ENCODE peak calls at places on chromosomes 12 and 14, in five cellular contexts. M is progenitor cell of endocrine pancreas; Y is Calu3; W is head of caudate nucleus; Q is activated effector memory CD4-positive, alpha-beta T cell treated with anti-CD3 and anti-CD28 coated beads, Interleukin-2, amount 50 U/mL, for 16 hours. O is an unnamed sample.

GRCh38 chr12:25529738-25530137 is 23.3 kb downstream of the LMNTD1 start:
- DNase-seq in Y (no peak), Q (no peak), M (no peak), W (no peak), O (no peak)

GRCh38 chr12:2768224-2768961 is 26.4 kb upstream of the FKBP4 start:
- DNase-seq in W (no peak), Q (no peak), Y (no peak), M (no peak), O (no peak)

GRCh38 chr14:72783741-72784140 is 110.2 kb downstream of the DPF3 start:
- DNase-seq in Y (peak), Q (no peak), M (no peak), W (no peak), O (no peak)

GRCh38 chr14:62162998-62163589 is 400.9 kb downstream of the SNAPC1 start:
- DNase-seq in Y (peak), M (peak), W (peak), Q (no peak), O (no peak)

GRCh38 chr14:106327234-106327633 is 800.9 kb downstream of the TMEM121 start:
- DNase-seq in Q (no peak), W (no peak), Y (no peak), M (no peak), O (no peak)

GRCh38 chr12:19288603-19289244 is 150.6 kb upstream of the AEBP2 start:
- DNase-seq in Q (no peak), Y (no peak), W (no peak), M (no peak), O (no peak)

GRCh38 chr12:124350491-124350890 is 55.6 kb downstream of the RFLNA start:
- DNase-seq in Q (no peak), M (no peak), Y (no peak), W (no peak), O (no peak)

GRCh38 chr12:94186461-94187237 is 38.3 kb downstream of the PLXNC1 start:
- DNase-seq in M (peak), Q (no peak), Y (no peak), W (peak), O (no peak)

GRCh38 chr12:67826148-67826547 is 163.1 kb upstream of the IFNG-AS1 start:
- DNase-seq in W (no peak), M (no peak), Y (no peak), Q (no peak), O (no peak)

GRCh38 chr12:6426882-6427671 is 17.7 kb upstream of the CD27 start:
- DNase-seq in Q (peak), W (peak), M (no peak), Y (no peak), O (peak)

GRCh38 chr12:93626160-93626559 is 51.0 kb upstream of the CRADD start:
- DNase-seq in M (no peak), W (no peak), Y (no peak), Q (no peak), O (no peak)

GRCh38 chr12:65824314-65824563 is at the start of gene HMGA2:
- DNase-seq in M (no peak), Q (no peak), Y (no peak), W (no peak), O (no peak)

GRCh38 chr14:64566651-64567122 is 16.9 kb downstream of the PPP1R36 start:
- DNase-seq in M (no peak), W (peak), Y (no peak), Q (no peak), O (no peak)

GRCh38 chr14:82796081-82796480 is 1262.4 kb upstream of the SEL1L start:
- DNase-seq in Q (no peak), W (no peak), M (no peak), Y (no peak), O (no peak)

GRCh38 chr14:101173698-101174521 is 270.4 kb upstream of the RTL1 start:
- DNase-seq in M (no peak), W (no peak), Y (no peak), Q (no peak), O (no peak)

O was measured in right lobe of liver.